ENCODE peak calls at places on chromosomes 11 and 22, in ten cellular contexts. C is HepG2, S is tibial nerve, F is stomach, K is HCT116, O is uterus, N is thyroid gland, W is endothelial cell of umbilical vein, Z is sigmoid colon, P is transverse colon. Q is an unnamed sample. For H3K4me1, the result is how much of the 10 kb centered on the place peaks cover.

GRCh38 chr11:3130269-3131071 is 34.6 kb downstream of the OSBPL5 start:
- DNase-seq in C (no peak), S (no peak), F (no peak), K (no peak), O (peak), N (peak), W (no peak), Z (peak), P (no peak), Q (no peak)

GRCh38 chr11:124935548-124936514 is at the start of gene HEPACAM:
- DNase-seq in C (peak), S (no peak), F (no peak), K (no peak), O (no peak), N (no peak), W (no peak), Z (no peak), P (no peak), Q (no peak)

GRCh38 chr11:57406337-57406904 is 16.0 kb upstream of the PRG2 start:
- DNase-seq in C (no peak), S (peak), F (no peak), K (no peak), O (peak), N (no peak), W (peak), Z (no peak), P (no peak), Q (no peak)

GRCh38 chr11:111361082-111361801 is 17.8 kb downstream of the POU2AF1 start:
- DNase-seq in C (no peak), S (no peak), F (no peak), K (no peak), O (no peak), N (no peak), W (no peak), Z (no peak), P (no peak), Q (no peak)

GRCh38 chr11:47003180-47003877 is 66.8 kb downstream of the CSTPP1 start:
- DNase-seq in C (no peak), S (peak), F (no peak), K (no peak), O (no peak), N (no peak), W (no peak), Z (no peak), P (no peak), Q (peak)

GRCh38 chr11:134846776-134847722 is 435.0 kb upstream of the B3GAT1 start:
- DNase-seq in C (no peak), S (no peak), F (no peak), K (no peak), O (no peak), N (no peak), W (no peak), Z (no peak), P (no peak), Q (no peak)

GRCh38 chr11:82080160-82080559 is 653.5 kb downstream of the FAM181B start:
- DNase-seq in C (no peak), S (no peak), F (no peak), K (no peak), O (no peak), N (no peak), W (no peak), Z (no peak), P (no peak), Q (no peak)

GRCh38 chr11:91850533-91851305 is 373.9 kb upstream of the FAT3 start:
- DNase-seq in C (no peak), S (no peak), F (no peak), K (no peak), O (no peak), N (no peak), W (no peak), Z (no peak), P (no peak), Q (no peak)

GRCh38 chr11:64141081-64141783 is 24.7 kb downstream of the MACROD1 start:
- DNase-seq in C (no peak), S (no peak), F (no peak), K (no peak), O (no peak), N (peak), W (no peak), Z (peak), P (no peak), Q (no peak)

DNA sequence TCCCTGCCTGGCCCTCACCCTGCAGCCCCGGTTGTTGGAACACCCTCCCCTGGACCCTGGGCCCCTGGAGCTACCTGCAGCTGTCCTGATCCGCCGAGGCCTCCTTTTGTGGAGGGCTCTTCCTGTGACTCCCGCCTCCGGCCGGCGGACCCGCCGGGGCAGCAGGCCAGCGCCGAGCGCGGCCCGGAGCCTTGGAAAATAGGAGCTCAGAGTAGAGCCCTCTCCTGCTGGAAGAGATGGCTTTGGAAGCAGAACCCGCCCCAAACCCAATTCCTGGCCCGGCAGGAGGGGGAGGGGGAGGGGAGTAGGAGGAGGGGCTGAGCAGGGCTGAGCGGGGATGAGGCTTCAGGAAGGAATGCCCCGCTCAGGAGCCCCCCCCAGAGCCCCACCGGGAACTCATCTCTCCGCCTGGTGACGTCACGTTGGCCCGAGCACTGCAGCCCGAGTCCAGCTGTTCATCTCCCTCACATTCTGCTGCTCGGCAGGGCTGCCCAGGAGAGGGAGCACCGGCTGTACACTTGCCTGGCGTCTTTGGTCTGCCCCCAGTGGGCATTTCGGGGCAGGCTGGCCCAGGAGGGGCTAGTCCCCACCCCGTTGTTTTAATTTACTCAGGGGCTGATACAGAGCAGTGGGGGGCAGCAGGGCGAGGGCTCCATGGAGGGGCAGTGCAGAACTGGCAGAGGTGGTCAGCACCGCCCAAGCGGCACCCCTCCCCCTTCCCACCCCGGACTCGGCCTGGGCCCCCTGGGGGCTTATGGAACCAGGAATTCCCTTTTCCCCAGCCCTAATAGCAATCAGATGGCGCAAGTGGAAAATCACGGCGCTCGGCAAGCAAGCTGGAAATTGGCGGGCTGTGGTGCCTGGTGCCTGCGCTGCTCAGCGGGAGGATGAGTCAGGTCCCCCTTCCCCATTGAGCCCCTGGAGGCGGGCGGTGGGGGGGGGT is at the start of gene MRGPRF:
- DNase-seq in C (no peak), S (peak), F (peak), K (no peak), O (peak), N (peak), W (no peak), Z (peak), P (peak), Q (peak)
- TF ChIP-seq CTCF in C (no peak), S (peak), F (peak), K (no peak), O (peak), N (no peak), W (peak), Z (peak), P (peak), Q (no peak)

DNA sequence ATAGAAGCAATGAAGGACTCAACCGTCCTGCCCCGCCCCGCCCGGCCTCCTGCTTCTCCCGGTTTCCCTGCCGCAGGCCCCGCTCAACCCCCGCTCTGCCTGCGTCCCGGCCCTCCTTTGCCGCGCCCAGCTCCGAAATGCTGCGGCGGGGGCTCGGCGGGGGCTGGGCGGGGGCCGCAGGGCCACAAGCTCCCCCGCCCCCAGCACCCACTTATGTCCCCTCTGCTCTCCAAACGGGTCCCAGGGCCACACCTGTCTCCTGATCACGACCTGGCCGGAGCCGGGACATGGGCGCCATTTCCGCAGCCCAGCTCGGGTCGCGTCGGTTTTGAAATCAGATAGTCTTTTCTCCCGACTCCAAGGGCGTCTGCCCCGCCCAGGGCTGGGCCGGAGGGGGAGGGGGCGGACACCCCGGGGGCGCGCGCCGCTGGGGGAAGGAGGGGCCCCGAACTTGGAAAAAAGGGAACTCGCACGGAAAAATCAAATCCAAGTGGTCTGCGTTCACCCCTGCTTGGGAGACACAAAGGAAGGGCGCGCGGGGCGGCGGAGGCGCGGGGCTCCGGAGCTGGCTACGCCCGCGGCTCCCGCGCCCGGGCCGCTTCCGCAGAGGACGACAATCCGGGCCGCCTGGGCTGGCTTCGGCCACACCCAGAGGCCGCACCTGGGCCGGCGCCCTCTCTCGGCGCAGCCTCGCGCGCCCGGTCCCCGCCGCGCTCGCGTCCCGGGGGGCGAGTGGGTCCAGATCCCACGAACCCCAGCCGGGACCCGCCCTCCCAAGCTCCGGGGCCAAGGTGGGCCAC is 70.5 kb upstream of the EP300 start:
- DNase-seq in C (peak), S (peak), F (peak), K (peak), O (peak), N (peak), W (peak), Z (peak), P (peak), Q (peak)
- TF ChIP-seq POLR2A in C (no peak), S (peak), F (no peak), K (peak), O (no peak), N (peak), W (no peak), Z (peak), P (peak), Q (peak)

GRCh38 chr11:65571420-65571819 is 918 bp upstream of the FAM89B start:
- DNase-seq in C (no peak), S (no peak), F (no peak), K (no peak), O (no peak), N (no peak), W (no peak), Z (peak), P (peak), Q (no peak)

GRCh38 chr11:65572356-65573043 is at the start of gene FAM89B:
- DNase-seq in C (no peak), S (peak), F (peak), K (no peak), O (peak), N (peak), W (peak), Z (peak), P (peak), Q (peak)

GRCh38 chr11:65573391-65574146 is 1.2 kb downstream of the FAM89B start:
- DNase-seq in C (no peak), S (no peak), F (no peak), K (no peak), O (peak), N (no peak), W (no peak), Z (peak), P (peak), Q (peak)

GRCh38 chr11:65569973-65570918 is at the start of gene ZNRD2:
- DNase-seq in C (peak), S (peak), F (peak), K (peak), O (peak), N (peak), W (peak), Z (peak), P (peak), Q (peak)

GRCh38 chr11:65571940-65572339 is 398 bp upstream of the FAM89B start:
- DNase-seq in C (no peak), S (no peak), F (peak), K (no peak), O (no peak), N (no peak), W (peak), Z (no peak), P (peak), Q (no peak)
- H3K4me1 ChIP-seq in C (half or more), S (under half), F (half or more), K (half or more), O (under half), N (half or more), W (half or more), Z (half or more), P (half or more), Q (under half)

GRCh38 chr22:43159484-43160178 is 8.3 kb downstream of the TSPO start:
- DNase-seq in C (no peak), S (no peak), F (peak), K (no peak), O (no peak), N (peak), W (no peak), Z (no peak), P (peak), Q (no peak)
- TF ChIP-seq CTCF in C (peak), S (no peak), F (peak), K (no peak), O (no peak), N (no peak), W (peak), Z (no peak), P (peak), Q (no peak)